ENCODE peak calls at places on chromosomes 7 and 10, in five cellular contexts. O is CD8-positive, alpha-beta T cell; B is OCI-LY7; M is heart left ventricle; Y is ovary. G is an unnamed sample. For H3K4me1, the result is how much of the 10 kb centered on the place peaks cover.

GRCh38 chr7:135156290-135156689 is 8.4 kb downstream of the TMEM140 start:
- DNase-seq in O (no peak), M (no peak), Y (no peak), B (peak), G (no peak)

GRCh38 chr10:65548046-65548445 is 1377.8 kb upstream of the LRRTM3 start:
- DNase-seq in M (no peak), B (no peak), Y (no peak), O (no peak), G (no peak)

GRCh38 chr10:132637477-132638129 is 100.0 kb downstream of the INPP5A start:
- DNase-seq in B (peak), M (peak), Y (peak), O (no peak), G (peak)

GRCh38 chr7:139725843-139726484 is 51.8 kb downstream of the HIPK2 start:
- DNase-seq in Y (no peak), B (no peak), O (no peak), M (no peak), G (no peak)

GRCh38 chr10:80159166-80159888 is 26.8 kb downstream of the PLAC9 start:
- DNase-seq in B (no peak), Y (no peak), M (no peak), O (no peak), G (no peak)

GRCh38 chr7:38411404-38411803 is 138.0 kb upstream of the TARP start:
- DNase-seq in Y (no peak), O (no peak), B (peak), M (no peak), G (no peak)

GRCh38 chr7:47600199-47601118 is 18.5 kb upstream of the TNS3 start:
- DNase-seq in B (peak), Y (no peak), O (no peak), M (no peak), G (no peak)

GRCh38 chr10:101761226-101761625 is 14.7 kb downstream of the FGF8 start:
- DNase-seq in B (no peak), M (no peak), Y (no peak), O (no peak), G (no peak)

GRCh38 chr7:43697690-43698089 is 31.6 kb downstream of the COA1 start:
- DNase-seq in B (no peak), M (no peak), O (no peak), Y (no peak), G (no peak)

GRCh38 chr7:113793171-113793570 is 125.6 kb downstream of the PPP1R3A start:
- DNase-seq in Y (no peak), M (no peak), B (no peak), O (no peak), G (no peak)

GRCh38 chr7:74174606-74175082 is 488 bp downstream of the EIF4H start:
- DNase-seq in M (peak), Y (peak), O (peak), B (peak), G (peak)

GRCh38 chr7:24425664-24426063 is 141.7 kb downstream of the NPY start:
- DNase-seq in O (no peak), M (no peak), B (no peak), Y (no peak), G (no peak)

GRCh38 chr7:2445898-2446555 is 30.2 kb downstream of the GRIFIN start:
- DNase-seq in O (no peak), Y (no peak), B (no peak), M (no peak), G (no peak)

GRCh38 chr10:494556-494955 is 194.9 kb downstream of the DIP2C start:
- DNase-seq in B (no peak), M (no peak), Y (no peak), O (no peak), G (no peak)

GRCh38 chr10:83706120-83706519 is 433.2 kb upstream of the GHITM start:
- DNase-seq in Y (no peak), O (no peak), B (no peak), M (no peak), G (no peak)

GRCh38 chr7:116512524-116513188 is 12.2 kb upstream of the CAV1 start:
- DNase-seq in M (no peak), O (no peak), B (no peak), Y (no peak), G (no peak)

GRCh38 chr10:12480440-12480839 is 131.1 kb downstream of the CAMK1D start:
- DNase-seq in Y (no peak), B (no peak), O (no peak), M (no peak), G (no peak)

GRCh38 chr7:71752171-71752935 is 620.4 kb downstream of the GALNT17 start:
- DNase-seq in O (no peak), B (no peak), Y (peak), M (no peak), G (no peak)

GRCh38 chr10:3666525-3667302 is 118.3 kb downstream of the KLF6 start:
- DNase-seq in Y (no peak), M (no peak), O (no peak), B (no peak), G (no peak)

GRCh38 chr7:36600869-36601530 is 123.3 kb downstream of the AOAH start:
- DNase-seq in Y (no peak), M (no peak), B (no peak), O (no peak), G (no peak)

GRCh38 chr7:3463696-3464095 is 162.6 kb downstream of the SDK1 start:
- DNase-seq in M (no peak), Y (no peak), B (no peak), O (no peak), G (no peak)

GRCh38 chr10:22615819-22616499 is 98.4 kb downstream of the PIP4K2A start:
- DNase-seq in O (no peak), B (peak), M (peak), Y (no peak), G (no peak)

GRCh38 chr10:22617516-22617915 is 96.9 kb downstream of the PIP4K2A start:
- DNase-seq in Y (no peak), B (peak), O (no peak), M (no peak), G (no peak)

GRCh38 chr10:22620140-22620857 is 94.1 kb downstream of the PIP4K2A start:
- DNase-seq in B (no peak), M (peak), Y (peak), O (no peak), G (peak)

GRCh38 chr10:22619111-22619510 is 95.3 kb downstream of the PIP4K2A start:
- DNase-seq in O (no peak), M (no peak), Y (no peak), B (no peak), G (no peak)

GRCh38 chr10:22618081-22618785 is 96.1 kb downstream of the PIP4K2A start:
- DNase-seq in O (no peak), B (no peak), Y (no peak), M (no peak), G (no peak)
- H3K4me1 ChIP-seq in O (half or more), B (under half), Y (under half), M (under half), G (under half)

GRCh38 chr10:102801978-102802377 is 35.2 kb downstream of the CYP17A1 start:
- DNase-seq in B (no peak), O (no peak), M (no peak), Y (no peak), G (no peak)

GRCh38 chr10:102800601-102801335 is 36.4 kb downstream of the CYP17A1 start:
- DNase-seq in Y (no peak), B (no peak), O (no peak), M (no peak), G (no peak)

GRCh38 chr10:102802920-102803534 is 34.2 kb downstream of the CYP17A1 start:
- DNase-seq in B (no peak), M (peak), O (no peak), Y (no peak), G (no peak)

GRCh38 chr10:102799691-102800435 is 37.4 kb downstream of the CYP17A1 start:
- DNase-seq in Y (no peak), B (no peak), O (no peak), M (no peak), G (no peak)

DNA sequence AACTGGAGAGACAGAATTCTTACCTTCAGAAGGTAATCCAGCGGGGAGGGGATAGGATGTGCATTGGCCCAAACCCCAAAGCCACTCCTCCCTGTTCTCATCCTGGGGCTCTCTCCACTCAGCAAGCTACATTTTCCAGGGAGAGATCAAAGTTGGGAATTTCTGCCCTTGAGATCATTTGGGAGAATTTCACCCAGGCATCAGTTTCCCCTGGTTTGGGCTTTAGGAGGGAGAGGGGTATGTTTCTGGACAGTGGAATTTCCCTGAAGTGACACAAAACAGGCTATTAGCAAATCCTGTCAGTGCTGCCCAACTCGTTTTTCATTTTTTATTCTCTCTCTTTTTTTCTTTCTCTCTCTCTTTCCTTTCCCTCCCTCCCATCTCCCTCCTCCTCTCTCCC is 35.7 kb downstream of the CYP17A1 start:
- DNase-seq in M (no peak), O (no peak), B (no peak), Y (no peak), G (no peak)
- H3K27ac ChIP-seq in M (peak), O (no peak), B (no peak), Y (no peak), G (peak)

GRCh38 chr10:77603529-77603927 is 34.1 kb downstream of the KCNMA1 start:
- DNase-seq in O (no peak), B (no peak), M (no peak), Y (no peak), G (no peak)
- H3K4me1 ChIP-seq in O (under half), B (under half), M (under half), Y (under half), G (under half)

DNA sequence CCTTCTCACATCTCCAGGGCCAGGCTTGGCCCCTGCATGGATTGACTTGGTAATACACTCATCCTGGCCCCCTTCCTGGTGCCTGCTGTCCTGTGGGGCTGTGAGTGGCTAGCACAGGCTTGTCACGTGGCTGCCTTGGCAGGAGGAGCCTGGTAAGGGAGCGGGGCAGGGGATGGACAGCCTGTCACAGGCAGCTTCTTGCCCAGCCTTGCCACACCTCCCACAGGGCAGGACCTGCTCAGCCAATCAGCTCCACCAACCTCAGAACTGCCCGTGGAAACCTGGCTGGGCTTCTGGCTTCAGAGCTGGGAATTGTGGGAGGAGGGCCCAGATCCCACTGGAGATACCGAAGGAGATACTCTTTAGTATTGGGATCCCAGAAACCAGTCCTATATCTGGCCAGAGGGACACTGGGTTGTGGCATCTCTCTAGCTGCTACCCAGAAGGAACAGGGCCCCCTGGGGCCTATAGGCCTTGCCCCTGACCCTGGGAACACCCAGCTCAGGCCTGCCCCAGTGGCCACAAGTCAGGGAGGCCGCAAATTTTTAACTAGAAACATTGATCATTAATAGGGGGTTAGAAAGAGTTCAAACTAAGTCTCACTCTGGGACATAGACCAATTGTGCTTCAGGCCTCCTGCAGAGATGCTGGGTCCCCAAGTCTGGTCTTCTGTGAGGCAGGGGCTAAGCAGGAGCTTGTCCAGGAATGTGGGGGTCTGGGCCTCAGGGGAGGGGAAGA is at the start of gene HOGA1:
- DNase-seq in M (peak), Y (no peak), B (no peak), O (no peak), G (peak)
- H3K27ac ChIP-seq in M (peak), Y (no peak), B (no peak), O (no peak), G (peak)

GRCh38 chr10:35075228-35075627 is 14.9 kb downstream of the CUL2 start:
- DNase-seq in M (no peak), B (no peak), Y (no peak), O (no peak), G (no peak)
- H3K4me1 ChIP-seq in M (under half), B (under half), Y (under half), O (under half), G (under half)

GRCh38 chr7:27901028-27901760 is 161.2 kb downstream of the TAX1BP1 start:
- DNase-seq in B (peak), M (no peak), Y (no peak), O (no peak), G (no peak)
- H3K27ac ChIP-seq in B (peak), M (no peak), Y (no peak), O (no peak), G (peak)

G was measured in ascending aorta.